ENCODE peak calls at places on chromosomes 5 and 9, in five cellular contexts. One of them, this sample, is unnamed.
A peak's percentile ranks its signal among the peaks of the same experiment; 100 is the strongest.

GRCh38 chr9:126398403-126399058 is 71.9 kb downstream of the MVB12B start:
- ATAC-seq in HepG2: peak; percentile 94
- ATAC-seq in K562: peak; percentile 98
- ATAC-seq in GM12878: peak; percentile 75
- ATAC-seq in upper lobe of left lung: peak; percentile 92
- ATAC-seq in this sample: peak; percentile 83

GRCh38 chr5:94660506-94660905 is 42.0 kb downstream of the SLF1 start:
- ATAC-seq in GM12878: no peak
- ATAC-seq in K562: no peak
- ATAC-seq in HepG2: no peak
- ATAC-seq in upper lobe of left lung: no peak
- ATAC-seq in this sample: no peak

GRCh38 chr9:128614728-128615127 is 41.9 kb downstream of the DYNC2I2 start:
- ATAC-seq in K562: no peak
- ATAC-seq in HepG2: no peak
- ATAC-seq in upper lobe of left lung: no peak
- ATAC-seq in GM12878: no peak
- ATAC-seq in this sample: no peak

GRCh38 chr9:129933709-129934586 is 98.7 kb downstream of the USP20 start:
- ATAC-seq in HepG2: no peak
- ATAC-seq in GM12878: peak; percentile 32
- ATAC-seq in upper lobe of left lung: no peak
- ATAC-seq in K562: no peak
- ATAC-seq in this sample: no peak

GRCh38 chr5:113336975-113337374 is 97.8 kb downstream of the TSSK1B start:
- ATAC-seq in K562: peak; percentile 88
- ATAC-seq in upper lobe of left lung: peak; percentile 73
- ATAC-seq in GM12878: peak; percentile 64
- ATAC-seq in HepG2: peak; percentile 96
- ATAC-seq in this sample: peak; percentile 40

GRCh38 chr5:66475731-66476130 is 120.5 kb upstream of the MAST4 start:
- ATAC-seq in GM12878: no peak
- ATAC-seq in upper lobe of left lung: no peak
- ATAC-seq in K562: no peak
- ATAC-seq in HepG2: no peak
- ATAC-seq in this sample: no peak

GRCh38 chr5:14185336-14186131 is 42.4 kb downstream of the TRIO start:
- ATAC-seq in K562: no peak
- ATAC-seq in HepG2: no peak
- ATAC-seq in GM12878: peak; percentile 13
- ATAC-seq in upper lobe of left lung: peak; percentile 66
- ATAC-seq in this sample: peak; percentile 44

GRCh38 chr9:68780377-68780707 is 75.3 kb downstream of the PIP5K1B start:
- ATAC-seq in upper lobe of left lung: no peak
- ATAC-seq in GM12878: no peak
- ATAC-seq in HepG2: peak; percentile 4
- ATAC-seq in K562: no peak
- ATAC-seq in this sample: no peak

GRCh38 chr9:22036866-22037626 is 27.9 kb upstream of the CDKN2B start:
- ATAC-seq in HepG2: no peak
- ATAC-seq in upper lobe of left lung: no peak
- ATAC-seq in GM12878: no peak
- ATAC-seq in K562: no peak
- ATAC-seq in this sample: no peak

GRCh38 chr5:25744908-25745307 is 1100.1 kb upstream of the CDH10 start:
- ATAC-seq in HepG2: no peak
- ATAC-seq in GM12878: no peak
- ATAC-seq in K562: no peak
- ATAC-seq in upper lobe of left lung: no peak
- ATAC-seq in this sample: no peak

GRCh38 chr9:134371731-134372130 is 45.5 kb downstream of the RXRA start:
- ATAC-seq in HepG2: no peak
- ATAC-seq in GM12878: no peak
- ATAC-seq in K562: no peak
- ATAC-seq in upper lobe of left lung: peak; percentile 70
- ATAC-seq in this sample: peak; percentile 21

GRCh38 chr9:4967521-4967920 is 17.6 kb upstream of the JAK2 start:
- ATAC-seq in upper lobe of left lung: peak; percentile 54
- ATAC-seq in HepG2: no peak
- ATAC-seq in GM12878: no peak
- ATAC-seq in K562: no peak
- ATAC-seq in this sample: no peak

GRCh38 chr9:130427326-130427725 is 17.4 kb upstream of the ASS1 start:
- ATAC-seq in HepG2: no peak
- ATAC-seq in K562: no peak
- ATAC-seq in upper lobe of left lung: no peak
- ATAC-seq in GM12878: no peak
- ATAC-seq in this sample: no peak

GRCh38 chr5:55864606-55865541 is 13.7 kb downstream of the IL31RA start:
- ATAC-seq in HepG2: peak; percentile 74
- ATAC-seq in upper lobe of left lung: peak; percentile 54
- ATAC-seq in K562: no peak
- ATAC-seq in GM12878: no peak
- ATAC-seq in this sample: no peak

GRCh38 chr9:129610193-129610472 is 10.8 kb downstream of the C9orf50 start:
- ATAC-seq in upper lobe of left lung: no peak
- ATAC-seq in HepG2: no peak
- ATAC-seq in GM12878: no peak
- ATAC-seq in K562: no peak
- ATAC-seq in this sample: no peak

GRCh38 chr5:39264528-39264927 is 45.2 kb upstream of the FYB1 start:
- ATAC-seq in upper lobe of left lung: no peak
- ATAC-seq in K562: no peak
- ATAC-seq in HepG2: no peak
- ATAC-seq in GM12878: peak; percentile 96
- ATAC-seq in this sample: no peak

GRCh38 chr5:80975065-80975464 is 14.9 kb downstream of the RASGRF2 start:
- ATAC-seq in GM12878: no peak
- ATAC-seq in HepG2: no peak
- ATAC-seq in K562: no peak
- ATAC-seq in upper lobe of left lung: no peak
- ATAC-seq in this sample: no peak

GRCh38 chr9:127572961-127573727 is 38.9 kb upstream of the STXBP1 start:
- ATAC-seq in K562: no peak
- ATAC-seq in upper lobe of left lung: no peak
- ATAC-seq in HepG2: no peak
- ATAC-seq in GM12878: no peak
- ATAC-seq in this sample: no peak

GRCh38 chr9:35311891-35312639 is 150.3 kb downstream of the UNC13B start:
- ATAC-seq in HepG2: no peak
- ATAC-seq in upper lobe of left lung: no peak
- ATAC-seq in GM12878: no peak
- ATAC-seq in K562: peak; percentile 74
- ATAC-seq in this sample: no peak

GRCh38 chr5:111960466-111961215 is 203.6 kb upstream of the NREP start:
- ATAC-seq in HepG2: no peak
- ATAC-seq in upper lobe of left lung: no peak
- ATAC-seq in GM12878: no peak
- ATAC-seq in K562: no peak
- ATAC-seq in this sample: no peak

GRCh38 chr9:72960446-72960845 is 7.6 kb upstream of the ALDH1A1 start:
- ATAC-seq in K562: peak; percentile 76
- ATAC-seq in upper lobe of left lung: peak; percentile 55
- ATAC-seq in GM12878: no peak
- ATAC-seq in HepG2: peak; percentile 45
- ATAC-seq in this sample: no peak

GRCh38 chr5:41925555-41925946 is 470 bp downstream of the FBXO4 start:
- ATAC-seq in upper lobe of left lung: no peak
- ATAC-seq in K562: peak; percentile 73
- ATAC-seq in HepG2: peak; percentile 41
- ATAC-seq in GM12878: no peak
- ATAC-seq in this sample: peak; percentile 28

GRCh38 chr9:97907632-97908031 is 14.7 kb downstream of the TRMO start:
- ATAC-seq in GM12878: no peak
- ATAC-seq in K562: no peak
- ATAC-seq in HepG2: no peak
- ATAC-seq in upper lobe of left lung: no peak
- ATAC-seq in this sample: no peak

GRCh38 chr5:127206320-127207113 is 84.1 kb upstream of the MEGF10 start:
- ATAC-seq in HepG2: peak; percentile 74
- ATAC-seq in K562: no peak
- ATAC-seq in upper lobe of left lung: no peak
- ATAC-seq in GM12878: no peak
- ATAC-seq in this sample: no peak

GRCh38 chr9:115326461-115326860 is 208.5 kb upstream of the TNC start:
- ATAC-seq in GM12878: no peak
- ATAC-seq in upper lobe of left lung: no peak
- ATAC-seq in HepG2: no peak
- ATAC-seq in K562: no peak
- ATAC-seq in this sample: no peak

GRCh38 chr5:42974546-42974945 is 65.6 kb downstream of the ANXA2R start:
- ATAC-seq in upper lobe of left lung: no peak
- ATAC-seq in HepG2: no peak
- ATAC-seq in GM12878: no peak
- ATAC-seq in K562: no peak
- ATAC-seq in this sample: no peak

GRCh38 chr9:130693101-130693425 is 517 bp upstream of the EXOSC2 start:
- ATAC-seq in HepG2: no peak
- ATAC-seq in K562: no peak
- ATAC-seq in upper lobe of left lung: peak; percentile 1
- ATAC-seq in GM12878: no peak
- ATAC-seq in this sample: no peak

GRCh38 chr9:21334603-21334968 is 618 bp downstream of the KLHL9 start:
- ATAC-seq in GM12878: peak; percentile 21
- ATAC-seq in K562: no peak
- ATAC-seq in HepG2: peak; percentile 41
- ATAC-seq in upper lobe of left lung: peak; percentile 39
- ATAC-seq in this sample: no peak

GRCh38 chr5:73673161-73673591 is 47.2 kb downstream of the ARHGEF28 start:
- ATAC-seq in upper lobe of left lung: no peak
- ATAC-seq in GM12878: no peak
- ATAC-seq in HepG2: peak; percentile 70
- ATAC-seq in K562: peak; percentile 70
- ATAC-seq in this sample: peak; percentile 60

GRCh38 chr5:59744531-59744992 is 149.0 kb downstream of the PDE4D start:
- ATAC-seq in HepG2: no peak
- ATAC-seq in GM12878: no peak
- ATAC-seq in K562: no peak
- ATAC-seq in upper lobe of left lung: peak; percentile 31
- ATAC-seq in this sample: no peak

GRCh38 chr9:20319641-20320337 is 302.5 kb downstream of the MLLT3 start:
- ATAC-seq in HepG2: no peak
- ATAC-seq in K562: no peak
- ATAC-seq in GM12878: peak; percentile 61
- ATAC-seq in upper lobe of left lung: peak; percentile 56
- ATAC-seq in this sample: no peak

GRCh38 chr5:149088686-149089085 is 25.8 kb upstream of the SH3TC2 start:
- ATAC-seq in K562: no peak
- ATAC-seq in HepG2: no peak
- ATAC-seq in GM12878: no peak
- ATAC-seq in upper lobe of left lung: no peak
- ATAC-seq in this sample: no peak

GRCh38 chr5:53603009-53603687 is 42.7 kb downstream of the NDUFS4 start:
- ATAC-seq in GM12878: no peak
- ATAC-seq in HepG2: no peak
- ATAC-seq in K562: no peak
- ATAC-seq in upper lobe of left lung: no peak
- ATAC-seq in this sample: no peak

DNA sequence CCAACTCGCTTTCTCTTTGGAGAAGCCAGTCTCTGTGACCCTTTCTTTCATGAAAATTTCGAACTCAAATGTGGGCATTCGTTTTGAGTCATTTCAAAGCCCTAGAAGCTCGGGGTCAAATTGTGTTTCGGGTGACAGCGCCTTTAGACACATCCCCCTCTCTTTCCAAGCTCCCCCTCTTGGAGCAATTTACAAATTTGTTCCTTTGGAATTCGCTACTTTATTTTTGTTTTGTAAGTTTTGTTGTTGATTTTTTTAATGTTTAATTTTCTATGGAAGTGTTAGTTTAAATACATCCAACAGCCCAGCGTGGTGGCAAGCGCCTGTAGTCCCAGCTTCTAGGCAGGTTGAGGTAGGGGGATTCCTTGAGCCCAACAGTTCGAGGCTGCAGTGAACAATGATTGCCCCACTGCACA is 4.6 kb upstream of the BARX1 start:
- ATAC-seq in upper lobe of left lung: no peak
- ATAC-seq in HepG2: no peak
- ATAC-seq in K562: no peak
- ATAC-seq in GM12878: no peak
- ATAC-seq in this sample: no peak
- H3K27me3 ChIP-seq in upper lobe of left lung: peaks cover 58% of the 10 kb centered on the region
- H3K27me3 ChIP-seq in HepG2: peaks cover 19% of the 10 kb centered on the region
- H3K27me3 ChIP-seq in K562: peaks cover 60% of the 10 kb centered on the region
- H3K27me3 ChIP-seq in GM12878: peaks cover 25% of the 10 kb centered on the region
- H3K27me3 ChIP-seq in this sample: peaks cover 67% of the 10 kb centered on the region

DNA sequence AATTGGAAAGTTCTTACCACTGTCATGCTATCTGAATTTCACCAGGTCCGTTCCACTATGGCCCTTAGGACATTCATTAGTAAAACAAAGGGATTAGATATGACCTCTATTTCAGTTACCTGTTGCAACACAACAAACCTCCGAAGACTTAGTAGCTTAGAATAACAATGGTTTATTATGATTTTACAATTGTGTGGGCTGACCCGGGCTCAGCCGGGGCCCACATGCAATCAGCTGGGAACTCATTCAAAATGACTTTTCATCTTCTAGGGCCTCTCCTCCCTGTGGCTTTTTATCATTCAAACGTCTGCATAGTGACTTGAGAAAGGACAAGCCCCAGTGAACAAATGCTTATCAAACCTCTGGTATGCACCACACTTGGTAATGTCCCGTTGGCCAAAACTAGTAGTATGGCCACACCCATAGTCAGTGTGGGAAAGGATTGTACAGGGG is 2.3 kb upstream of the FBXW11 start:
- ATAC-seq in GM12878: no peak
- ATAC-seq in HepG2: no peak
- ATAC-seq in upper lobe of left lung: no peak
- ATAC-seq in K562: peak; percentile 16
- ATAC-seq in this sample: no peak
- TF ChIP-seq EP300 in GM12878: no peak
- TF ChIP-seq EP300 in HepG2: no peak
- TF ChIP-seq EP300 in upper lobe of left lung: no peak
- TF ChIP-seq EP300 in K562: no peak
- TF ChIP-seq EP300 in this sample: no peak

GRCh38 chr5:135045488-135045887 is 11.5 kb upstream of the PITX1 start:
- ATAC-seq in HepG2: no peak
- ATAC-seq in K562: no peak
- ATAC-seq in upper lobe of left lung: no peak
- ATAC-seq in GM12878: no peak
- ATAC-seq in this sample: no peak
- H3K27me3 ChIP-seq in HepG2: no peaks in the 10 kb centered on the region
- H3K27me3 ChIP-seq in K562: no peaks in the 10 kb centered on the region
- H3K27me3 ChIP-seq in upper lobe of left lung: peaks cover 16% of the 10 kb centered on the region
- H3K27me3 ChIP-seq in GM12878: peaks cover 11% of the 10 kb centered on the region
- H3K27me3 ChIP-seq in this sample: peaks cover 74% of the 10 kb centered on the region

DNA sequence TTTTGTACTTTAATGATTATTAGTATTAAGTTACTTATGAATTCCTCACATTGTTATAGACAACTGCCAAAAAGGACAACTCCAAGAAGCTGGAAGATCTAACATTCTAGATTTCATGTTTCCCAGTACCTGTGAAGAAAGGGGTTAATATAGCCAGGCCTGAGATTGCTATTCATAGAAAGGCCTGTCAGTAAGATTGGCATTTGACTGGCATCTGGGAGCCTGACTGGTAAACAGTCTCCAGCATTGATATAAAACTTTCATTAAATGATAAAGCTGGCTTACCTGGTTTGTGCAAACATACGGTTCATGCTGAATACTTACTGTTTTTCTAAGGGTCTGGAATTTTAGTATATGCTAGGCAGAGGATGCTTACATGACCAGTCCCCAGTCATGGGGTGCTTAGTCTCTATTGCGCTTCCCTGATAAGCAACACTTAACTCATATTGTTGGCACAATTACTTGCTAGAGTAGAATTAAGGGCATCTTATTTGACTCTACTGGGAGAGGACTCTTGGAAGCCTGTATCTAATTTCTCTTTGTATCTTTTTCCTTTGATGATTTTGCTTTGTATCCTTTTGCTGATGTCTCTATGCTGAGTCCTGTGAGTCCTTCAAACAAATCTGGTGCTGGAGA is 340.4 kb upstream of the SEMA6A start:
- ATAC-seq in upper lobe of left lung: no peak
- ATAC-seq in K562: no peak
- ATAC-seq in GM12878: no peak
- ATAC-seq in HepG2: no peak
- ATAC-seq in this sample: no peak
- TF ChIP-seq EP300 in upper lobe of left lung: no peak
- TF ChIP-seq EP300 in K562: no peak
- TF ChIP-seq EP300 in GM12878: no peak
- TF ChIP-seq EP300 in HepG2: no peak
- TF ChIP-seq EP300 in this sample: no peak